ENCODE peak calls at places on chromosomes 5 and 9, in seven cellular contexts. One of them, this sample, is unnamed.
A peak's percentile ranks its signal among the peaks of the same experiment; 100 is the strongest.

GRCh38 chr5:152523964-152524363 is 118.9 kb upstream of the NMUR2 start:
- DNase-seq in nephron progenitor cell: no peak
- DNase-seq in EH: peak; percentile 5
- DNase-seq in mesothelial cell of epicardium: no peak
- DNase-seq in effector CD4-positive, alpha-beta T cell: no peak
- DNase-seq in activated naive CD4-positive, alpha-beta T cell treated with anti-CD3 and anti-CD28 coated beads, Interleukin-2, amount 50 U/mL, for 72 hours: no peak
- DNase-seq in psoas muscle: no peak
- DNase-seq in this sample: no peak

GRCh38 chr9:130689937-130690700 is 3.5 kb upstream of the EXOSC2 start:
- DNase-seq in nephron progenitor cell: no peak
- DNase-seq in EH: peak; percentile 96
- DNase-seq in mesothelial cell of epicardium: no peak
- DNase-seq in effector CD4-positive, alpha-beta T cell: no peak
- DNase-seq in activated naive CD4-positive, alpha-beta T cell treated with anti-CD3 and anti-CD28 coated beads, Interleukin-2, amount 50 U/mL, for 72 hours: no peak
- DNase-seq in psoas muscle: peak; percentile 44
- DNase-seq in this sample: peak; percentile 81

GRCh38 chr9:112331676-112331955 is 1.8 kb downstream of the PTBP3 start:
- DNase-seq in nephron progenitor cell: no peak
- DNase-seq in EH: no peak
- DNase-seq in mesothelial cell of epicardium: no peak
- DNase-seq in effector CD4-positive, alpha-beta T cell: no peak
- DNase-seq in activated naive CD4-positive, alpha-beta T cell treated with anti-CD3 and anti-CD28 coated beads, Interleukin-2, amount 50 U/mL, for 72 hours: no peak
- DNase-seq in psoas muscle: no peak
- DNase-seq in this sample: no peak

GRCh38 chr5:2143088-2143487 is 260.4 kb upstream of the IRX4 start:
- DNase-seq in nephron progenitor cell: no peak
- DNase-seq in EH: no peak
- DNase-seq in mesothelial cell of epicardium: no peak
- DNase-seq in effector CD4-positive, alpha-beta T cell: no peak
- DNase-seq in activated naive CD4-positive, alpha-beta T cell treated with anti-CD3 and anti-CD28 coated beads, Interleukin-2, amount 50 U/mL, for 72 hours: no peak
- DNase-seq in psoas muscle: no peak
- DNase-seq in this sample: no peak

GRCh38 chr9:23717505-23717904 is 108.5 kb downstream of the ELAVL2 start:
- DNase-seq in nephron progenitor cell: no peak
- DNase-seq in EH: no peak
- DNase-seq in mesothelial cell of epicardium: no peak
- DNase-seq in effector CD4-positive, alpha-beta T cell: no peak
- DNase-seq in activated naive CD4-positive, alpha-beta T cell treated with anti-CD3 and anti-CD28 coated beads, Interleukin-2, amount 50 U/mL, for 72 hours: no peak
- DNase-seq in psoas muscle: no peak
- DNase-seq in this sample: peak; percentile 9

GRCh38 chr5:175148773-175149172 is 295.2 kb downstream of the DRD1 start:
- DNase-seq in nephron progenitor cell: no peak
- DNase-seq in EH: no peak
- DNase-seq in mesothelial cell of epicardium: no peak
- DNase-seq in effector CD4-positive, alpha-beta T cell: no peak
- DNase-seq in activated naive CD4-positive, alpha-beta T cell treated with anti-CD3 and anti-CD28 coated beads, Interleukin-2, amount 50 U/mL, for 72 hours: no peak
- DNase-seq in psoas muscle: no peak
- DNase-seq in this sample: no peak

GRCh38 chr9:110871736-110872135 is 166.5 kb downstream of the LPAR1 start:
- DNase-seq in nephron progenitor cell: no peak
- DNase-seq in EH: no peak
- DNase-seq in mesothelial cell of epicardium: no peak
- DNase-seq in effector CD4-positive, alpha-beta T cell: no peak
- DNase-seq in activated naive CD4-positive, alpha-beta T cell treated with anti-CD3 and anti-CD28 coated beads, Interleukin-2, amount 50 U/mL, for 72 hours: no peak
- DNase-seq in psoas muscle: no peak
- DNase-seq in this sample: no peak

GRCh38 chr5:142913728-142914338 is 143.7 kb downstream of the ARHGAP26 start:
- DNase-seq in nephron progenitor cell: no peak
- DNase-seq in EH: no peak
- DNase-seq in mesothelial cell of epicardium: no peak
- DNase-seq in effector CD4-positive, alpha-beta T cell: no peak
- DNase-seq in activated naive CD4-positive, alpha-beta T cell treated with anti-CD3 and anti-CD28 coated beads, Interleukin-2, amount 50 U/mL, for 72 hours: no peak
- DNase-seq in psoas muscle: no peak
- DNase-seq in this sample: peak; percentile 25

GRCh38 chr9:117828466-117828865 is 124.3 kb downstream of the TLR4 start:
- DNase-seq in nephron progenitor cell: no peak
- DNase-seq in EH: no peak
- DNase-seq in mesothelial cell of epicardium: no peak
- DNase-seq in effector CD4-positive, alpha-beta T cell: no peak
- DNase-seq in activated naive CD4-positive, alpha-beta T cell treated with anti-CD3 and anti-CD28 coated beads, Interleukin-2, amount 50 U/mL, for 72 hours: no peak
- DNase-seq in psoas muscle: no peak
- DNase-seq in this sample: peak; percentile 70

This sample was measured in left kidney.